ENCODE peak calls at places on chromosomes 13 and 19, in five cellular contexts. O is GM19239, K is cerebellum, N is BJ, F is NCI-H748 treated with DMSO at 0.1 percent for 48 hours. U is an unnamed sample.

GRCh38 chr19:38734426-38735256 is 9.6 kb downstream of the CAPN12 start:
- DNase-seq in O (peak), F (no peak), N (no peak), K (no peak), U (peak)

GRCh38 chr13:52921194-52921593 is 72.8 kb upstream of the PCDH8 start:
- DNase-seq in F (no peak), K (no peak), O (peak), N (no peak), U (no peak)

GRCh38 chr19:39677931-39678889 is 22.5 kb downstream of the LGALS16 start:
- DNase-seq in K (no peak), F (peak), N (no peak), O (no peak), U (no peak)

GRCh38 chr13:113162783-113163685 is 4.6 kb downstream of the PROZ start:
- DNase-seq in O (no peak), K (peak), N (no peak), F (no peak), U (no peak)

GRCh38 chr19:36707134-36707533 is 19.7 kb downstream of the ZNF567 start:
- DNase-seq in K (no peak), O (no peak), N (no peak), F (no peak), U (no peak)

GRCh38 chr13:26095338-26095737 is 43.5 kb upstream of the SHISA2 start:
- DNase-seq in N (no peak), O (no peak), F (no peak), K (no peak), U (no peak)

GRCh38 chr13:80048802-80049201 is 292.1 kb downstream of the SPRY2 start:
- DNase-seq in K (peak), O (peak), N (peak), F (no peak), U (peak)

GRCh38 chr19:4891066-4891465 is 11.6 kb downstream of the ARRDC5 start:
- DNase-seq in K (no peak), N (no peak), F (no peak), O (no peak), U (no peak)

GRCh38 chr19:30920238-30920637 is 429.0 kb downstream of the TSHZ3 start:
- DNase-seq in N (no peak), K (no peak), O (no peak), F (no peak), U (no peak)

GRCh38 chr13:36685912-36686311 is 12.1 kb downstream of the SERTM1 start:
- DNase-seq in F (no peak), N (no peak), K (no peak), O (no peak), U (peak)

GRCh38 chr19:50798116-50798942 is 8.1 kb downstream of the ACP4 start:
- DNase-seq in O (no peak), K (no peak), F (no peak), N (no peak), U (no peak)

U was measured in AG08395.